ENCODE peak calls at places on chromosomes 11 and 22, in six cellular contexts. J is choroid plexus epithelial cell; D is foreskin fibroblast; V is NCI-H1436 treated with DMSO at 0.1 percent for 48 hours; T is activated CD4-positive, alpha-beta T cell treated with anti-CD3 and anti-CD28 coated beads for 24 hours; F is SW 1271. W is an unnamed sample.
A peak's percentile ranks its signal among the peaks of the same experiment; 100 is the strongest.

GRCh38 chr11:124716596-124716995 is 23.1 kb upstream of the NRGN start:
- DNase-seq in T (no peak), J (no peak), F (no peak), V (no peak), D (no peak), W (no peak)

GRCh38 chr11:267491-267994 is 10.7 kb upstream of the NLRP6 start:
- DNase-seq in J (no peak), D (no peak), T (no peak), F (peak; percentile 16), V (no peak), W (peak; percentile 51)

GRCh38 chr11:72752088-72752914 is at the start of gene ARAP1:
- DNase-seq in J (peak; percentile 70), D (peak; percentile 54), T (peak; percentile 54), F (peak; percentile 89), V (no peak), W (peak; percentile 74)

GRCh38 chr11:126352934-126353801 is 2.3 kb upstream of the ST3GAL4 start:
- DNase-seq in D (peak; percentile 64), T (no peak), V (no peak), J (peak; percentile 60), F (peak; percentile 17), W (peak; percentile 44)

GRCh38 chr11:1497600-1497999 is 11.0 kb upstream of the MOB2 start:
- DNase-seq in F (no peak), J (no peak), D (no peak), T (no peak), V (no peak), W (no peak)

GRCh38 chr11:61855939-61856730 is 28.0 kb downstream of the FADS2 start:
- DNase-seq in T (no peak), J (peak; percentile 46), D (no peak), F (no peak), V (no peak), W (no peak)

GRCh38 chr11:14774738-14775137 is 117.3 kb downstream of the CYP2R1 start:
- DNase-seq in F (no peak), D (no peak), V (no peak), J (no peak), T (no peak), W (no peak)

GRCh38 chr11:83310718-83311117 is 24.6 kb upstream of the CCDC90B start:
- DNase-seq in T (no peak), J (no peak), V (no peak), D (no peak), F (no peak), W (no peak)

GRCh38 chr11:14520086-14520901 is at the start of gene PSMA1:
- DNase-seq in F (peak; percentile 97), T (peak; percentile 87), V (peak; percentile 88), D (peak; percentile 89), J (peak; percentile 96), W (peak; percentile 95)

GRCh38 chr11:58618215-58618614 is 4.2 kb upstream of the CNTF start:
- DNase-seq in V (no peak), D (no peak), T (no peak), F (no peak), J (peak; percentile 29), W (no peak)

GRCh38 chr22:45314054-45314721 is 4.5 kb downstream of the FAM118A start:
- DNase-seq in D (no peak), J (no peak), V (no peak), T (no peak), F (no peak), W (no peak)

GRCh38 chr11:108693852-108694251 is 29.0 kb downstream of the DDX10 start:
- DNase-seq in F (peak; percentile 25), J (peak; percentile 56), T (no peak), V (no peak), D (peak; percentile 59), W (no peak)

W was measured in CD4-positive, CD25-positive, alpha-beta regulatory T cell.